ENCODE peak calls at places on chromosomes 2 and 18, in six cellular contexts. G, R, K, V, J and H are unnamed samples.
A peak's percentile ranks its signal among the peaks of the same experiment; 100 is the strongest.

GRCh38 chr2:14137643-14138042 is 494.9 kb upstream of the LRATD1 start:
- DNase-seq in G (no peak), R (no peak), K (no peak), V (no peak), J (no peak), H (no peak)

GRCh38 chr2:32772623-32773221 is 144.9 kb downstream of the TTC27 start:
- DNase-seq in G (peak; percentile 58), R (peak; percentile 31), K (no peak), V (no peak), J (no peak), H (peak; percentile 29)

GRCh38 chr2:164913011-164913410 is 42.3 kb downstream of the SLC38A11 start:
- DNase-seq in G (no peak), R (no peak), K (no peak), V (no peak), J (no peak), H (no peak)

GRCh38 chr2:74894261-74895030 is 60.5 kb downstream of the HK2 start:
- DNase-seq in G (peak; percentile 64), R (no peak), K (no peak), V (no peak), J (no peak), H (no peak)

GRCh38 chr2:67650292-67651133 is 253.4 kb downstream of the ETAA1 start:
- DNase-seq in G (peak; percentile 88), R (peak; percentile 82), K (peak; percentile 87), V (peak; percentile 66), J (peak; percentile 76), H (peak; percentile 74)

GRCh38 chr2:229243880-229244560 is 27.1 kb downstream of the PID1 start:
- DNase-seq in G (no peak), R (no peak), K (no peak), V (no peak), J (no peak), H (no peak)

GRCh38 chr2:184945306-184945705 is 347.0 kb downstream of the ZNF804A start:
- DNase-seq in G (no peak), R (no peak), K (no peak), V (no peak), J (no peak), H (no peak)

GRCh38 chr2:221330436-221330835 is 241.7 kb downstream of the EPHA4 start:
- DNase-seq in G (no peak), R (no peak), K (no peak), V (no peak), J (no peak), H (no peak)

GRCh38 chr2:43648979-43649701 is 12.1 kb downstream of the PLEKHH2 start:
- DNase-seq in G (no peak), R (no peak), K (no peak), V (no peak), J (no peak), H (no peak)

GRCh38 chr2:25700221-25700660 is 26.9 kb upstream of the DTNB start:
- DNase-seq in G (peak; percentile 74), R (no peak), K (no peak), V (no peak), J (peak; percentile 17), H (peak; percentile 54)

GRCh38 chr18:78976697-78977626 is 2.7 kb upstream of the SALL3 start:
- DNase-seq in G (no peak), R (no peak), K (no peak), V (no peak), J (no peak), H (no peak)

GRCh38 chr18:676069-676468 is 18.6 kb downstream of the TYMS start:
- DNase-seq in G (no peak), R (no peak), K (peak; percentile 31), V (no peak), J (no peak), H (no peak)

GRCh38 chr2:179272406-179273192 is 8.0 kb upstream of the SESTD1 start:
- DNase-seq in G (peak; percentile 17), R (no peak), K (no peak), V (no peak), J (no peak), H (peak; percentile 54)

GRCh38 chr2:225556461-225556860 is 157.0 kb downstream of the NYAP2 start:
- DNase-seq in G (no peak), R (no peak), K (no peak), V (no peak), J (no peak), H (no peak)

GRCh38 chr2:218745559-218746469 is 35.2 kb downstream of the TTLL4 start:
- DNase-seq in G (peak; percentile 30), R (peak; percentile 82), K (peak; percentile 85), V (no peak), J (peak; percentile 65), H (no peak)

GRCh38 chr2:209640358-209640757 is 131.3 kb upstream of the UNC80 start:
- DNase-seq in G (no peak), R (no peak), K (no peak), V (no peak), J (no peak), H (no peak)

GRCh38 chr2:69997296-69998184 is 36.1 kb upstream of the ASPRV1 start:
- DNase-seq in G (peak; percentile 63), R (no peak), K (no peak), V (peak; percentile 40), J (no peak), H (peak; percentile 90)

GRCh38 chr2:114550895-114551793 is 108.7 kb downstream of the DPP10 start:
- DNase-seq in G (peak; percentile 48), R (peak; percentile 48), K (peak; percentile 29), V (peak; percentile 76), J (peak; percentile 65), H (peak; percentile 45)

GRCh38 chr18:39692367-39693011 is 2126.9 kb upstream of the CELF4 start:
- DNase-seq in G (no peak), R (no peak), K (no peak), V (no peak), J (no peak), H (no peak)

GRCh38 chr18:5524660-5525059 is 19.1 kb downstream of the EPB41L3 start:
- DNase-seq in G (no peak), R (no peak), K (no peak), V (no peak), J (no peak), H (no peak)

GRCh38 chr2:175957845-175958244 is 44.2 kb downstream of the LNPK start:
- DNase-seq in G (no peak), R (no peak), K (no peak), V (no peak), J (no peak), H (no peak)

GRCh38 chr2:119486886-119487285 is 37.4 kb downstream of the SCTR start:
- DNase-seq in G (no peak), R (no peak), K (no peak), V (no peak), J (no peak), H (peak; percentile 77)

GRCh38 chr2:97005353-97005752 is 19.0 kb upstream of the FAM178B start:
- DNase-seq in G (no peak), R (no peak), K (no peak), V (no peak), J (no peak), H (no peak)

GRCh38 chr2:218284106-218284811 is 8.0 kb downstream of the TMBIM1 start:
- DNase-seq in G (peak; percentile 78), R (no peak), K (no peak), V (peak; percentile 75), J (no peak), H (peak; percentile 39)

GRCh38 chr2:105038383-105039061 is 653 bp downstream of the MRPS9 start:
- DNase-seq in G (no peak), R (no peak), K (no peak), V (no peak), J (no peak), H (no peak)

GRCh38 chr18:3180325-3180724 is 39.4 kb downstream of the MYOM1 start:
- DNase-seq in G (peak; percentile 3), R (no peak), K (no peak), V (no peak), J (no peak), H (no peak)

GRCh38 chr2:98486374-98486981 is 41.8 kb downstream of the INPP4A start:
- DNase-seq in G (no peak), R (no peak), K (no peak), V (peak; percentile 26), J (no peak), H (no peak)

GRCh38 chr2:7010376-7010775 is 93.2 kb downstream of the RNF144A start:
- DNase-seq in G (no peak), R (peak; percentile 51), K (no peak), V (no peak), J (peak; percentile 71), H (no peak)

GRCh38 chr2:177535968-177536514 is 143.5 kb downstream of the AGPS start:
- DNase-seq in G (no peak), R (no peak), K (no peak), V (no peak), J (no peak), H (no peak)

GRCh38 chr18:3610818-3611217 is 160.8 kb downstream of the TGIF1 start:
- DNase-seq in G (no peak), R (no peak), K (no peak), V (no peak), J (no peak), H (no peak)

GRCh38 chr2:158518083-158518482 is 61.3 kb downstream of the PKP4 start:
- DNase-seq in G (no peak), R (no peak), K (peak; percentile 32), V (no peak), J (no peak), H (no peak)

GRCh38 chr18:40055262-40055661 is 1899.8 kb upstream of the PIK3C3 start:
- DNase-seq in G (no peak), R (no peak), K (no peak), V (no peak), J (no peak), H (no peak)

GRCh38 chr2:3670941-3671340 is 12.9 kb downstream of the ALLC start:
- DNase-seq in G (no peak), R (no peak), K (no peak), V (no peak), J (no peak), H (no peak)

GRCh38 chr18:48934708-48935432 is 15.9 kb downstream of the SMAD7 start:
- DNase-seq in G (no peak), R (peak; percentile 86), K (peak; percentile 91), V (peak; percentile 65), J (peak; percentile 13), H (no peak)

GRCh38 chr2:183455056-183455455 is 330.8 kb downstream of the NUP35 start:
- DNase-seq in G (no peak), R (no peak), K (no peak), V (no peak), J (no peak), H (no peak)

GRCh38 chr2:62217421-62217820 is 21.5 kb downstream of the B3GNT2 start:
- DNase-seq in G (no peak), R (no peak), K (no peak), V (no peak), J (no peak), H (no peak)

GRCh38 chr2:106572541-106573148 is 85.5 kb downstream of the CD8B2 start:
- DNase-seq in G (peak; percentile 4), R (no peak), K (no peak), V (no peak), J (no peak), H (no peak)